ENCODE peak calls at places on chromosomes 6 and 20, in nine cellular contexts. Q, T, F, Y, J, C, X, P and I are unnamed samples.

GRCh38 chr6:145688493-145688905 is 46.8 kb downstream of the EPM2A start:
- DNase-seq in Q (no peak), T (no peak), F (no peak), Y (peak; percentile 77), J (no peak), C (no peak), X (no peak), P (peak; percentile 39), I (no peak)

GRCh38 chr20:46356195-46357029 is 48.1 kb upstream of the CDH22 start:
- DNase-seq in Q (no peak), T (no peak), F (no peak), Y (no peak), J (no peak), C (no peak), X (no peak), P (no peak), I (no peak)

GRCh38 chr6:168282985-168283685 is 36.4 kb downstream of the DACT2 start:
- DNase-seq in Q (peak; percentile 68), T (no peak), F (no peak), Y (no peak), J (no peak), C (no peak), X (no peak), P (no peak), I (no peak)

GRCh38 chr6:109920911-109921310 is 57.2 kb upstream of the GPR6 start:
- DNase-seq in Q (no peak), T (no peak), F (no peak), Y (no peak), J (no peak), C (no peak), X (no peak), P (no peak), I (no peak)

GRCh38 chr20:50844430-50845100 is 49.7 kb downstream of the BCAS4 start:
- DNase-seq in Q (no peak), T (no peak), F (no peak), Y (peak; percentile 85), J (peak; percentile 97), C (no peak), X (no peak), P (peak; percentile 14), I (no peak)

GRCh38 chr6:298233-299049 is 6.2 kb downstream of the DUSP22 start:
- DNase-seq in Q (no peak), T (no peak), F (no peak), Y (no peak), J (no peak), C (no peak), X (no peak), P (peak; percentile 16), I (no peak)

GRCh38 chr6:38646166-38646565 is 6.4 kb upstream of the BTBD9 start:
- DNase-seq in Q (no peak), T (no peak), F (no peak), Y (no peak), J (no peak), C (no peak), X (no peak), P (peak; percentile 15), I (no peak)

GRCh38 chr6:52994789-52995078 is 350 bp downstream of the GSTA4 start:
- DNase-seq in Q (no peak), T (peak; percentile 6), F (peak; percentile 53), Y (no peak), J (peak; percentile 30), C (no peak), X (peak; percentile 61), P (no peak), I (no peak)

GRCh38 chr6:134422426-134423231 is 104.7 kb upstream of the SGK1 start:
- DNase-seq in Q (no peak), T (no peak), F (no peak), Y (peak; percentile 99), J (peak; percentile 78), C (no peak), X (no peak), P (peak; percentile 99), I (no peak)

GRCh38 chr6:153831350-153832078 is 207.5 kb upstream of the OPRM1 start:
- DNase-seq in Q (no peak), T (no peak), F (no peak), Y (no peak), J (no peak), C (no peak), X (no peak), P (no peak), I (no peak)

GRCh38 chr20:4267242-4267641 is 251.9 kb upstream of the RNF24 start:
- DNase-seq in Q (no peak), T (no peak), F (no peak), Y (no peak), J (no peak), C (no peak), X (no peak), P (no peak), I (no peak)

GRCh38 chr6:122589115-122589514 is 21.1 kb upstream of the PKIB start:
- DNase-seq in Q (no peak), T (no peak), F (no peak), Y (no peak), J (no peak), C (no peak), X (no peak), P (no peak), I (no peak)

GRCh38 chr20:49669601-49670189 is 44.0 kb downstream of the B4GALT5 start:
- DNase-seq in Q (no peak), T (peak; percentile 51), F (no peak), Y (no peak), J (no peak), C (no peak), X (no peak), P (peak; percentile 21), I (no peak)

GRCh38 chr6:34583861-34584604 is 27.9 kb upstream of the SPDEF start:
- DNase-seq in Q (no peak), T (no peak), F (no peak), Y (no peak), J (no peak), C (no peak), X (no peak), P (no peak), I (no peak)

GRCh38 chr6:147479857-147480256 is 28.6 kb upstream of the SAMD5 start:
- DNase-seq in Q (no peak), T (no peak), F (no peak), Y (no peak), J (no peak), C (no peak), X (no peak), P (no peak), I (no peak)

GRCh38 chr6:130239755-130240154 is 17.0 kb upstream of the SAMD3 start:
- DNase-seq in Q (no peak), T (no peak), F (no peak), Y (no peak), J (no peak), C (no peak), X (no peak), P (no peak), I (no peak)

GRCh38 chr20:44302026-44302669 is 8.9 kb downstream of the FITM2 start:
- DNase-seq in Q (peak; percentile 79), T (no peak), F (no peak), Y (no peak), J (no peak), C (no peak), X (no peak), P (no peak), I (no peak)

GRCh38 chr6:162856885-162857284 is 129.1 kb downstream of the PACRG start:
- DNase-seq in Q (peak; percentile 6), T (no peak), F (peak; percentile 50), Y (peak; percentile 94), J (peak; percentile 45), C (peak; percentile 20), X (peak; percentile 26), P (peak; percentile 69), I (peak; percentile 59)

GRCh38 chr20:61786230-61786629 is 279.5 kb downstream of the TAF4 start:
- DNase-seq in Q (no peak), T (no peak), F (no peak), Y (no peak), J (no peak), C (no peak), X (no peak), P (no peak), I (no peak)

GRCh38 chr6:37785688-37786270 is 33.7 kb upstream of the ZFAND3 start:
- DNase-seq in Q (no peak), T (no peak), F (no peak), Y (no peak), J (no peak), C (no peak), X (no peak), P (no peak), I (no peak)